ENCODE peak calls at places on chromosomes 13 and 19, in ten cellular contexts. R is spleen, E is fibroblast of mammary gland, M is PC-3, X is pancreas, W is kidney, F is right atrium auricular region, Y is transverse colon, O is fibroblast of pulmonary artery, K is cardiac fibroblast. G is an unnamed sample.

GRCh38 chr13:96075953-96076543 is 13.9 kb upstream of the HS6ST3 start:
- DNase-seq in R (no peak), E (peak; percentile 25), M (peak; percentile 49), X (no peak), W (no peak), F (no peak), Y (no peak), O (peak; percentile 50), K (peak; percentile 50), G (no peak)

GRCh38 chr13:102845630-102846260 is at the start of gene ERCC5:
- DNase-seq in R (peak; percentile 96), E (peak; percentile 95), M (peak; percentile 93), X (peak; percentile 93), W (peak; percentile 98), F (peak; percentile 96), Y (peak; percentile 96), O (peak; percentile 97), K (peak; percentile 97), G (peak; percentile 88)

GRCh38 chr13:45879666-45880065 is 28.1 kb upstream of the SIAH3 start:
- DNase-seq in R (no peak), E (peak; percentile 18), M (peak; percentile 41), X (no peak), W (no peak), F (no peak), Y (peak; percentile 10), O (no peak), K (peak; percentile 8), G (no peak)

GRCh38 chr19:57058871-57059270 is 60.9 kb upstream of the USP29 start:
- DNase-seq in R (no peak), E (no peak), M (no peak), X (no peak), W (no peak), F (no peak), Y (no peak), O (no peak), K (no peak), G (no peak)

GRCh38 chr13:112733112-112733511 is 43.3 kb downstream of the ATP11A start:
- DNase-seq in R (peak; percentile 31), E (no peak), M (no peak), X (no peak), W (peak; percentile 19), F (no peak), Y (no peak), O (no peak), K (no peak), G (no peak)

GRCh38 chr13:50129065-50129922 is 114.0 kb downstream of the KCNRG start:
- DNase-seq in R (peak; percentile 80), E (peak; percentile 38), M (no peak), X (no peak), W (peak; percentile 79), F (no peak), Y (no peak), O (no peak), K (peak; percentile 35), G (no peak)

GRCh38 chr19:18469245-18470107 is 31.5 kb upstream of the ISYNA1 start:
- DNase-seq in R (peak; percentile 89), E (peak; percentile 75), M (peak; percentile 56), X (peak; percentile 52), W (peak; percentile 87), F (peak; percentile 76), Y (peak; percentile 71), O (peak; percentile 77), K (peak; percentile 78), G (peak; percentile 40)

GRCh38 chr13:26041476-26041875 is 10.3 kb downstream of the SHISA2 start:
- DNase-seq in R (no peak), E (no peak), M (no peak), X (no peak), W (no peak), F (no peak), Y (no peak), O (no peak), K (no peak), G (no peak)

GRCh38 chr19:46213156-46213555 is 16.4 kb upstream of the IGFL1 start:
- DNase-seq in R (no peak), E (no peak), M (no peak), X (no peak), W (peak; percentile 41), F (no peak), Y (no peak), O (no peak), K (no peak), G (no peak)

GRCh38 chr19:58469241-58470013 is 2.5 kb downstream of the ZNF324 start:
- DNase-seq in R (no peak), E (no peak), M (no peak), X (no peak), W (no peak), F (no peak), Y (no peak), O (no peak), K (no peak), G (no peak)

GRCh38 chr13:30346159-30346788 is 38.9 kb upstream of the KATNAL1 start:
- DNase-seq in R (peak; percentile 92), E (no peak), M (no peak), X (no peak), W (no peak), F (no peak), Y (peak; percentile 75), O (no peak), K (no peak), G (no peak)

GRCh38 chr13:89748716-89749115 is 1598.8 kb upstream of the MIR17HG start:
- DNase-seq in R (no peak), E (no peak), M (no peak), X (no peak), W (no peak), F (no peak), Y (no peak), O (peak; percentile 10), K (no peak), G (peak; percentile 53)

GRCh38 chr13:59094149-59094548 is 1069.6 kb downstream of the DIAPH3 start:
- DNase-seq in R (no peak), E (no peak), M (peak; percentile 40), X (no peak), W (no peak), F (no peak), Y (no peak), O (peak; percentile 3), K (no peak), G (no peak)

GRCh38 chr13:111639994-111640393 is 319.6 kb downstream of the TEX29 start:
- DNase-seq in R (no peak), E (no peak), M (no peak), X (no peak), W (no peak), F (no peak), Y (no peak), O (no peak), K (no peak), G (no peak)

GRCh38 chr13:30881931-30882899 is 23.9 kb upstream of the MEDAG start:
- DNase-seq in R (no peak), E (no peak), M (no peak), X (no peak), W (no peak), F (no peak), Y (no peak), O (no peak), K (no peak), G (no peak)

GRCh38 chr19:16715613-16716012 is 4.0 kb upstream of the NWD1 start:
- DNase-seq in R (no peak), E (no peak), M (no peak), X (no peak), W (no peak), F (no peak), Y (no peak), O (no peak), K (no peak), G (no peak)

DNA sequence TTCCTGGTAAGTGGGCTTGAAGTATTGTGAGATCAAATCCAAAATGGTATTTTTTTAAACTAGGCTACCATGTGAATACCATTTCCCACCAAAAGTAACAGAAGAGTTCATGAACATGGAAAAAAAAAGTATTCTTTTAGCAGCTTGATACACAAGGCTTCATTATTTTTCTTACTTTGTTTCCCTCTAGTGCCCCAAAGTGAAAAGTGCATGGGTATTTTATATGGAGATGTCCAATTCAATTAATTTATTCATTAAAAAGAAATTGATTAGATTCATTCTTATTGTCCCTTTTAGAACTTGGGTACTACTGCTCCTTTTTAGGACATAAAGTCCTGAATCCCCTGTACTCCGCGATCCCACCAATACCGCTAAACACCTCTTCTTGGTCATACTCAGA is 28.6 kb upstream of the SCEL start:
- DNase-seq in R (no peak), E (peak; percentile 25), M (peak; percentile 30), X (no peak), W (no peak), F (no peak), Y (no peak), O (no peak), K (no peak), G (no peak)
- TF ChIP-seq CTCF in R (no peak), E (peak; percentile 37), M (peak; percentile 52), X (no peak), W (no peak), F (peak; percentile 49), Y (no peak), O (peak; percentile 3), K (no peak), G (no peak)

GRCh38 chr19:12075538-12076139 is 11.1 kb downstream of the ZNF844 start:
- DNase-seq in R (no peak), E (no peak), M (no peak), X (no peak), W (no peak), F (no peak), Y (no peak), O (no peak), K (no peak), G (no peak)
- H3K4me3 ChIP-seq in R (no peak overlapping the region), E (no peak overlapping the region), M (peak overlapping the region; percentile 18), X (no peak overlapping the region), W (peak overlapping the region; percentile 22), F (no peak overlapping the region), Y (no peak overlapping the region), O (no peak overlapping the region), K (no peak overlapping the region), G (no peak overlapping the region)

GRCh38 chr19:920051-920857 is 3.1 kb downstream of the KISS1R start:
- DNase-seq in R (peak; percentile 91), E (no peak), M (peak; percentile 38), X (peak; percentile 62), W (no peak), F (no peak), Y (no peak), O (peak; percentile 30), K (no peak), G (no peak)
- TF ChIP-seq CTCF in R (no peak), E (no peak), M (no peak), X (no peak), W (no peak), F (no peak), Y (no peak), O (no peak), K (no peak), G (no peak)

DNA sequence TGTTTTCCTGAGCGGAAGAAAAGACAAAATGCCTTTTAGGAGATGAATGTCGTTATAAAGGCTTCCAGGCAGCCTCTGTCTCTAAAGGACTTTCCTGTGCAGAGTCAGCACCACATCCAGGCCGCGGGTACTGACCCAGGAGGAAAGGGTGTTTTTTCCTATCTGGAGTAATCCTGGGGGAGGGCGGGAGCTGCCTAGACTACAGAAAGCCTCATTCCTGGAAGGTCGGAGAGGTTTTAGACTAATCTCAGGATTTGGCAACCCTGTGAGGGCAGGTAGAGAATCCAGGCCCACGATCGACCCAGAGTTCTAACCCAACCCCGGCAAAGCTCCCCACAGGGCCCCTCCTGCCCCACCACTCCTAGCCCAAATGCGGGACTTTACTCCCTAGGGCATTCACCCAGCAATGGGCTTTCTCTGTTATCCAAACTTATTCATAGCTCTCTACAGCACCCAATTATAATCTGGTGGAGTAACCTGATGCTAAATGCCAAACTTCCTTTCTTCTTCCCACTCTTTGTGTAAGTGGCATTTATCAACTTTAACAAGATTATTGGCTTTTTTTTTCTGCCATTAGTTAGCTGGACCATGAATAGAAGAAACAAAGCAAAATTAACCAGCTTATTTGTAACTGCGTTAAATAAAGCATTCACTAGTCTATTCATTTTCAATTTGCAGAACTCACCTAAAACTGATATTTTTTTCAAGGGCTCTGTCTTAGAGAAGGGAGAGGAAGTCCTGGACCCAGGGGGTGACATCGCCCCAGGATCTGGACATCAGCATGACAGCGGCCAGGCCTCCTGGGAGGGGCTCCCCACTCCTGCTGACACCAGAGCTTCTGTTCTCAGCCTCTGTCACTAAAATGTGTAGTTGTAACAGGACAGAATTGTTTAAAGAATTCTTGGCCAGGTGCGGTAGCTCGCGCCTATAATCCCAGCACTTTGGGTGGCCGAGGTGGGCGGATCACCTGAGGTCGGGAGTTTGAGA is 1.4 kb downstream of the FAM124A start:
- DNase-seq in R (no peak), E (no peak), M (no peak), X (no peak), W (no peak), F (no peak), Y (no peak), O (no peak), K (no peak), G (no peak)
- H3K4me3 ChIP-seq in R (peak overlapping the region; percentile 67), E (no peak overlapping the region), M (peak overlapping the region; percentile 81), X (no peak overlapping the region), W (peak overlapping the region; percentile 79), F (peak overlapping the region; percentile 92), Y (no peak overlapping the region), O (no peak overlapping the region), K (no peak overlapping the region), G (no peak overlapping the region)